ENCODE peak calls at places on chromosomes 7 and 10, in five cellular contexts. G is A549, A is RWPE1, R is Peyer's patch, N is progenitor cell of endocrine pancreas. L is an unnamed sample.
A peak's percentile ranks its signal among the peaks of the same experiment; 100 is the strongest.

GRCh38 chr7:68865351-68865885 is 732.9 kb upstream of the AUTS2 start:
- DNase-seq in G (no peak), A (no peak), R (no peak), N (no peak), L (no peak)

GRCh38 chr7:111029574-111030357 is 61.2 kb upstream of the LRRN3 start:
- DNase-seq in G (no peak), A (no peak), R (no peak), N (no peak), L (no peak)

GRCh38 chr7:40716052-40716451 is 581.2 kb downstream of the SUGCT start:
- DNase-seq in G (no peak), A (no peak), R (no peak), N (no peak), L (no peak)

GRCh38 chr7:74253331-74253730 is 868 bp downstream of the RFC2 start:
- DNase-seq in G (no peak), A (no peak), R (no peak), N (no peak), L (no peak)

GRCh38 chr7:22587322-22587721 is 87.3 kb upstream of the STEAP1B start:
- DNase-seq in G (no peak), A (no peak), R (no peak), N (no peak), L (no peak)

GRCh38 chr7:128131115-128131514 is 99.9 kb upstream of the LRRC4 start:
- DNase-seq in G (no peak), A (no peak), R (no peak), N (no peak), L (no peak)

GRCh38 chr7:13894956-13895355 is 94.5 kb downstream of the ETV1 start:
- DNase-seq in G (no peak), A (no peak), R (no peak), N (no peak), L (no peak)

GRCh38 chr10:44924261-44925040 is 13.3 kb downstream of the TMEM72 start:
- DNase-seq in G (no peak), A (no peak), R (no peak), N (no peak), L (no peak)

GRCh38 chr7:143979999-143980398 is 20.1 kb upstream of the OR6B1 start:
- DNase-seq in G (no peak), A (no peak), R (no peak), N (no peak), L (no peak)

GRCh38 chr7:79953130-79953529 is 181.5 kb upstream of the GNAI1 start:
- DNase-seq in G (no peak), A (no peak), R (no peak), N (no peak), L (no peak)

GRCh38 chr7:129203050-129203741 is 14.8 kb downstream of the SMO start:
- DNase-seq in G (no peak), A (no peak), R (no peak), N (no peak), L (no peak)

GRCh38 chr7:102425639-102426267 is 7.6 kb upstream of the ORAI2 start:
- DNase-seq in G (no peak), A (no peak), R (peak; percentile 57), N (no peak), L (peak; percentile 53)

GRCh38 chr7:1368150-1368681 is 91.1 kb downstream of the MICALL2 start:
- DNase-seq in G (no peak), A (no peak), R (no peak), N (no peak), L (peak; percentile 68)

GRCh38 chr7:99092064-99092720 is 51.7 kb downstream of the SMURF1 start:
- DNase-seq in G (no peak), A (no peak), R (no peak), N (no peak), L (no peak)

GRCh38 chr7:78768859-78769258 is 684.6 kb downstream of the MAGI2 start:
- DNase-seq in G (no peak), A (no peak), R (no peak), N (no peak), L (no peak)

GRCh38 chr10:15245530-15245929 is 77.0 kb upstream of the NMT2 start:
- DNase-seq in G (no peak), A (no peak), R (no peak), N (no peak), L (no peak)

DNA sequence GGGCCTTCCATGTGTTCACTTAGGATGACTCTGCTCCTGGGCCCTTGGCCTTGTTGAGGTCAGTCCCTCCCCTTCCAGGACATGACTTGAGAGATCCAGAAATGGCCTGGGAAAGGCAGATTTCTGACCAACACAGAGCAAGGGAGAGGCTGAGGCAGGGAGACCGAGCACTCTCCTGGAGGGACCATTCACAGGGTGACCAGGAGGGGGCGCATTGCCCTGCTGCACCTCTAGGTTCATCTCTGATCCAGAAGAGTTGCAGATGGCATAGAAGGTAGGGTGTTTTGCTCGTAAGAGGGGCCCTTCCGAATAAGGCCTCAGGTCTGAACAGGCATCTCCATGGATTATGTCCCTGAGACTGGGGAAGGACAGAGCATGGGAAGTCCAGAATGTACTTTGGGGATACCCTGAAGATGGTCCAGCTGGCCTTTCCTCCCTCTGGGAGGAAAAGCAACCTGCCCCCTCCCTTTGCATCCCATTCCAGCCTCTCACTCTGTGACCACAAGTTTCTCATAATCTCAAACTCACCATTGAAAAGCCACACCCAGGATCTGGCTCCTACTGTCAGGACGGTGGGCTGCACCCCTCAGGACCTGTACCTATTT is 6.6 kb downstream of the DMBT1 start:
- DNase-seq in G (no peak), A (no peak), R (peak; percentile 67), N (no peak), L (peak; percentile 37)
- TF ChIP-seq CTCF in G (peak; percentile 42), A (no peak), R (peak; percentile 41), N (peak; percentile 48), L (peak; percentile 52)

DNA sequence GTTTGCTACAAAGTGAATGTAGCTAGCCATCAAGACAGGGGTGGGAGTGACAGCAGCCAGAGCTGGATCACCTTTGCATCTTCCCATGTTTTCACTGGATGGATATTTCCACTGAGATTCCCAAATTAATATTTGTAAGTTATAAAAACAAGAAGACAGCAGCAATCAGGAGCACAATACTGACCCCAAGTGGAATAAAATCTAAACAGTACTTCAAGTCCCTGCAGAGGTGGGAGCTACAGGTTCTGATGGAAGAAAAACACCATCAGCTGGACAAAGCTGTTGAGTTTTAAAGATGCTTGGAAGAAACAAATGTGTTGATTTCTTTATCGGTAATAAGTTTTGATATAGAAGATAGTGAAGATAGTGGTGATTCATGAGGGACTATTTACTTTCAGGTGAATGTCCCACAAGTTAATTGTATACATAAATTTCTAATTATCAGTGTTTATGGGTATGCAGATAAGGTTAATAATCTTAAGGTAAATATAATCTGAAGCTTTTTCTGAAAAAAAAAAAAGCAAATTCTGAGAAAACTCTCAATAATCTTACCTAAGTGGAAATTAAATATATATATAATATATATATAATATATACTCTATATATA is 129.3 kb downstream of the SLC16A9 start:
- DNase-seq in G (peak; percentile 15), A (peak; percentile 26), R (no peak), N (no peak), L (no peak)
- TF ChIP-seq CTCF in G (peak; percentile 57), A (peak; percentile 20), R (peak; percentile 12), N (peak; percentile 68), L (peak; percentile 31)

GRCh38 chr10:133351408-133352318 is 4.5 kb downstream of the PRAP1 start:
- DNase-seq in G (no peak), A (no peak), R (no peak), N (no peak), L (no peak)
- TF ChIP-seq CTCF in G (no peak), A (no peak), R (no peak), N (no peak), L (no peak)

GRCh38 chr7:156585926-156586325 is 54.6 kb upstream of the RNF32 start:
- DNase-seq in G (no peak), A (no peak), R (no peak), N (no peak), L (no peak)

GRCh38 chr7:156592124-156592884 is 48.3 kb upstream of the RNF32 start:
- DNase-seq in G (no peak), A (no peak), R (peak; percentile 33), N (no peak), L (no peak)

GRCh38 chr7:156585025-156585648 is 55.4 kb upstream of the RNF32 start:
- DNase-seq in G (no peak), A (no peak), R (no peak), N (no peak), L (no peak)

GRCh38 chr7:156590212-156590611 is 50.4 kb upstream of the RNF32 start:
- DNase-seq in G (no peak), A (no peak), R (peak; percentile 30), N (no peak), L (no peak)

DNA sequence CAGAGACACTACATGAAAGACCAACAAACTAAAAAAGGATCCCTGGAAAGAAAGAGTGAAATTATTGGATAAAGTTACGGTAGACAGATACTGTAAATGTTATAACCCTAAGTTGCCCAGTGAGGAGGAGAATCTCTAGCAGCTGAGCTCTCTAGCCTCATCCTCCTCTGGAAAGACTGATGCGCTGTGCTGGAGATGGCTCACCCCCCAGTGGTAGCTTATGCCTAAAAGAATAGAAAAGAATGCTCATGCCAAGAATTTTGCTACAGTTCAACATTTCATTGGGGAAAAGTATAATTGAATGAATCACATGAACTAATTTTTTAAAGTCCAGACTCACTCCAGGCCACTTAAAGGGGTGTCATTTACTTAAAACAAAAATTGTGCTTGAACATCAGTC is 50.8 kb upstream of the RNF32 start:
- DNase-seq in G (no peak), A (no peak), R (no peak), N (no peak), L (no peak)
- TF ChIP-seq CTCF in G (no peak), A (no peak), R (no peak), N (no peak), L (no peak)

GRCh38 chr10:78916227-78916626 is 152.5 kb upstream of the ZMIZ1 start:
- DNase-seq in G (no peak), A (no peak), R (no peak), N (no peak), L (no peak)

GRCh38 chr10:78915331-78915626 is 153.5 kb upstream of the ZMIZ1 start:
- DNase-seq in G (no peak), A (no peak), R (no peak), N (no peak), L (no peak)

GRCh38 chr10:78913219-78914059 is 155.3 kb upstream of the ZMIZ1 start:
- DNase-seq in G (no peak), A (no peak), R (peak; percentile 89), N (no peak), L (no peak)

GRCh38 chr10:78914060-78914378 is 154.7 kb upstream of the ZMIZ1 start:
- DNase-seq in G (no peak), A (no peak), R (no peak), N (no peak), L (no peak)

DNA sequence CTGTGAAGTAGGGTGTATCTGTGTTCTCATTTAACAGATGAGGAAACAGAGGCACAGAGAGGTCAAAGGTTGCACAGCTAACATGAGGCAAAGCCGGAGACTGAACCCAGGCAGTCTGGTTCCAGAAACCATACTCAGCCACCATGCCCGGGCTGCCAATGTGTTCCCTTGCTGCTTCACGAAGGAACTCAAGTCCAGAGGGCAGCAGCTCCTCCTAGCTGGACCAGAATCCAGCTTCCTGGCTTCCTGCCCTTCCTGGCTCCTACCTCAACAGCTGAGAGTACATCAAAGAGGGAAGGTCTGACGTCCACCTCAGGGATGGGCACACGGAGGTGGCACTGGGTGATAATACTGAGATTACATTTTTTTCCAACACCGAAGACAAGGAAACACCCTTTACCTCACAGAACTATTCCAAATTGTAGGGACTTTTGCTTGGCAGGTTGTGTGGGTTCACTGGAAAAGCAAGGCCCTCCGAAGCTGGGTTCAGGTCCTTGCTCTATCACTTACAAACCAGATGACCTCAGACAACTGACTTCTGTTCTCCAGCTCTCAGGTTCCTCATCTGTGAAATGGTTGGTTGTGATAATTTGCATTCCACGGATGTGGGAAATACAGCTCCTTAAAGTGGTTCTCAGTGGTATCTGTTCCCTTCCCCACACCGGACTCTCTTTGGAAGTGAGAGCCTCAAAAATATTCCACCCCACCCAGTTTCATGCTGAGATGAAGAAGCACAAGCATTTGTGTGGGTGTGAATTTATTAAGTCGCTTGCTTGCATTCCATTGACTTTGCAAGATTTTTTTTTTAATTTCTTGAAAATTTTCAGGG is 154.1 kb upstream of the ZMIZ1 start:
- DNase-seq in G (no peak), A (no peak), R (peak; percentile 72), N (no peak), L (no peak)
- TF ChIP-seq CTCF in G (no peak), A (no peak), R (no peak), N (no peak), L (no peak)